ENCODE peak calls at places on chromosomes 13 and 19, in seven cellular contexts. One of them, this sample, is unnamed.

GRCh38 chr19:33297401-33298145 is 4.8 kb downstream of the CEBPA start:
- DNase-seq in thoracic aorta: no peak
- DNase-seq in heart left ventricle: no peak
- DNase-seq in psoas muscle: no peak
- DNase-seq in B cell: no peak
- DNase-seq in brain microvascular endothelial cell: no peak
- DNase-seq in heart right ventricle: no peak
- DNase-seq in this sample: no peak

GRCh38 chr13:109673477-109673876 is 112.9 kb downstream of the IRS2 start:
- DNase-seq in B cell: no peak
- DNase-seq in heart right ventricle: no peak
- DNase-seq in thoracic aorta: no peak
- DNase-seq in heart left ventricle: no peak
- DNase-seq in psoas muscle: no peak
- DNase-seq in brain microvascular endothelial cell: peak; percentile 6
- DNase-seq in this sample: no peak

GRCh38 chr13:74883834-74884233 is 598.1 kb downstream of the TBC1D4 start:
- DNase-seq in brain microvascular endothelial cell: no peak
- DNase-seq in psoas muscle: no peak
- DNase-seq in heart right ventricle: no peak
- DNase-seq in thoracic aorta: no peak
- DNase-seq in heart left ventricle: no peak
- DNase-seq in B cell: no peak
- DNase-seq in this sample: no peak

GRCh38 chr19:15640294-15640903 is at the start of gene CYP4F3:
- DNase-seq in B cell: no peak
- DNase-seq in heart left ventricle: peak; percentile 77
- DNase-seq in brain microvascular endothelial cell: no peak
- DNase-seq in psoas muscle: peak; percentile 51
- DNase-seq in heart right ventricle: peak; percentile 63
- DNase-seq in thoracic aorta: no peak
- DNase-seq in this sample: no peak

GRCh38 chr19:55647732-55648656 is at the start of gene CCDC106:
- DNase-seq in B cell: peak; percentile 81
- DNase-seq in psoas muscle: peak; percentile 78
- DNase-seq in thoracic aorta: no peak
- DNase-seq in brain microvascular endothelial cell: peak; percentile 60
- DNase-seq in heart right ventricle: peak; percentile 71
- DNase-seq in heart left ventricle: peak; percentile 86
- DNase-seq in this sample: peak; percentile 81

GRCh38 chr19:32464279-32464678 is 58.7 kb downstream of the DPY19L3 start:
- DNase-seq in psoas muscle: no peak
- DNase-seq in B cell: no peak
- DNase-seq in thoracic aorta: no peak
- DNase-seq in heart right ventricle: no peak
- DNase-seq in heart left ventricle: no peak
- DNase-seq in brain microvascular endothelial cell: no peak
- DNase-seq in this sample: no peak

GRCh38 chr13:112587359-112587766 is 590 bp downstream of the TUBGCP3 start:
- DNase-seq in thoracic aorta: peak; percentile 60
- DNase-seq in B cell: peak; percentile 54
- DNase-seq in psoas muscle: peak; percentile 91
- DNase-seq in brain microvascular endothelial cell: peak; percentile 74
- DNase-seq in heart right ventricle: peak; percentile 83
- DNase-seq in heart left ventricle: peak; percentile 92
- DNase-seq in this sample: peak; percentile 85

GRCh38 chr19:31154021-31154420 is 195.2 kb downstream of the TSHZ3 start:
- DNase-seq in B cell: no peak
- DNase-seq in psoas muscle: no peak
- DNase-seq in thoracic aorta: no peak
- DNase-seq in heart left ventricle: no peak
- DNase-seq in brain microvascular endothelial cell: peak; percentile 41
- DNase-seq in heart right ventricle: no peak
- DNase-seq in this sample: no peak

GRCh38 chr13:112859817-112860190 is 109.2 kb upstream of the MCF2L start:
- DNase-seq in thoracic aorta: no peak
- DNase-seq in heart right ventricle: no peak
- DNase-seq in heart left ventricle: no peak
- DNase-seq in psoas muscle: no peak
- DNase-seq in brain microvascular endothelial cell: peak; percentile 75
- DNase-seq in B cell: peak; percentile 23
- DNase-seq in this sample: peak; percentile 16

GRCh38 chr13:39269411-39269810 is 231.2 kb downstream of the NHLRC3 start:
- DNase-seq in B cell: no peak
- DNase-seq in psoas muscle: no peak
- DNase-seq in brain microvascular endothelial cell: no peak
- DNase-seq in heart right ventricle: no peak
- DNase-seq in heart left ventricle: no peak
- DNase-seq in thoracic aorta: no peak
- DNase-seq in this sample: no peak

GRCh38 chr13:30340367-30341184 is 33.2 kb upstream of the KATNAL1 start:
- DNase-seq in thoracic aorta: peak; percentile 38
- DNase-seq in brain microvascular endothelial cell: peak; percentile 74
- DNase-seq in B cell: no peak
- DNase-seq in heart right ventricle: peak; percentile 61
- DNase-seq in psoas muscle: peak; percentile 78
- DNase-seq in heart left ventricle: peak; percentile 77
- DNase-seq in this sample: no peak

GRCh38 chr13:52003551-52003950 is 7.7 kb downstream of the ATP7B start:
- DNase-seq in heart right ventricle: no peak
- DNase-seq in psoas muscle: no peak
- DNase-seq in B cell: no peak
- DNase-seq in thoracic aorta: no peak
- DNase-seq in heart left ventricle: no peak
- DNase-seq in brain microvascular endothelial cell: no peak
- DNase-seq in this sample: no peak

GRCh38 chr19:8515317-8515716 is 1.4 kb upstream of the ZNF414 start:
- DNase-seq in heart left ventricle: no peak
- DNase-seq in thoracic aorta: no peak
- DNase-seq in brain microvascular endothelial cell: no peak
- DNase-seq in psoas muscle: no peak
- DNase-seq in B cell: no peak
- DNase-seq in heart right ventricle: no peak
- DNase-seq in this sample: no peak

GRCh38 chr13:44649118-44649455 is 73.0 kb upstream of the TSC22D1 start:
- DNase-seq in heart right ventricle: no peak
- DNase-seq in B cell: no peak
- DNase-seq in psoas muscle: no peak
- DNase-seq in brain microvascular endothelial cell: no peak
- DNase-seq in thoracic aorta: no peak
- DNase-seq in heart left ventricle: no peak
- DNase-seq in this sample: no peak

GRCh38 chr13:41520016-41520698 is 62.8 kb downstream of the RGCC start:
- DNase-seq in psoas muscle: no peak
- DNase-seq in heart left ventricle: no peak
- DNase-seq in thoracic aorta: no peak
- DNase-seq in B cell: no peak
- DNase-seq in heart right ventricle: no peak
- DNase-seq in brain microvascular endothelial cell: no peak
- DNase-seq in this sample: no peak

GRCh38 chr13:87661471-87661870 is 9.7 kb upstream of the SLITRK5 start:
- DNase-seq in thoracic aorta: no peak
- DNase-seq in heart left ventricle: no peak
- DNase-seq in heart right ventricle: no peak
- DNase-seq in psoas muscle: no peak
- DNase-seq in B cell: no peak
- DNase-seq in brain microvascular endothelial cell: no peak
- DNase-seq in this sample: no peak

GRCh38 chr13:40672310-40673060 is 6.0 kb upstream of the FOXO1 start:
- DNase-seq in thoracic aorta: no peak
- DNase-seq in psoas muscle: no peak
- DNase-seq in heart right ventricle: no peak
- DNase-seq in B cell: no peak
- DNase-seq in brain microvascular endothelial cell: peak; percentile 73
- DNase-seq in heart left ventricle: no peak
- DNase-seq in this sample: no peak

GRCh38 chr19:21850636-21851255 is 14.8 kb upstream of the ZNF43 start:
- DNase-seq in brain microvascular endothelial cell: no peak
- DNase-seq in psoas muscle: no peak
- DNase-seq in heart left ventricle: no peak
- DNase-seq in thoracic aorta: no peak
- DNase-seq in B cell: peak; percentile 9
- DNase-seq in heart right ventricle: no peak
- DNase-seq in this sample: no peak

GRCh38 chr13:74975122-74975521 is 506.8 kb downstream of the TBC1D4 start:
- DNase-seq in heart right ventricle: no peak
- DNase-seq in brain microvascular endothelial cell: no peak
- DNase-seq in psoas muscle: no peak
- DNase-seq in heart left ventricle: no peak
- DNase-seq in thoracic aorta: no peak
- DNase-seq in B cell: no peak
- DNase-seq in this sample: no peak

GRCh38 chr13:76871332-76871945 is 14.8 kb downstream of the KCTD12 start:
- DNase-seq in psoas muscle: no peak
- DNase-seq in heart left ventricle: no peak
- DNase-seq in brain microvascular endothelial cell: no peak
- DNase-seq in thoracic aorta: no peak
- DNase-seq in B cell: no peak
- DNase-seq in heart right ventricle: no peak
- DNase-seq in this sample: no peak

GRCh38 chr13:59834801-59835200 is 328.9 kb downstream of the DIAPH3 start:
- DNase-seq in B cell: no peak
- DNase-seq in psoas muscle: no peak
- DNase-seq in brain microvascular endothelial cell: peak; percentile 11
- DNase-seq in heart right ventricle: no peak
- DNase-seq in thoracic aorta: no peak
- DNase-seq in heart left ventricle: no peak
- DNase-seq in this sample: no peak

DNA sequence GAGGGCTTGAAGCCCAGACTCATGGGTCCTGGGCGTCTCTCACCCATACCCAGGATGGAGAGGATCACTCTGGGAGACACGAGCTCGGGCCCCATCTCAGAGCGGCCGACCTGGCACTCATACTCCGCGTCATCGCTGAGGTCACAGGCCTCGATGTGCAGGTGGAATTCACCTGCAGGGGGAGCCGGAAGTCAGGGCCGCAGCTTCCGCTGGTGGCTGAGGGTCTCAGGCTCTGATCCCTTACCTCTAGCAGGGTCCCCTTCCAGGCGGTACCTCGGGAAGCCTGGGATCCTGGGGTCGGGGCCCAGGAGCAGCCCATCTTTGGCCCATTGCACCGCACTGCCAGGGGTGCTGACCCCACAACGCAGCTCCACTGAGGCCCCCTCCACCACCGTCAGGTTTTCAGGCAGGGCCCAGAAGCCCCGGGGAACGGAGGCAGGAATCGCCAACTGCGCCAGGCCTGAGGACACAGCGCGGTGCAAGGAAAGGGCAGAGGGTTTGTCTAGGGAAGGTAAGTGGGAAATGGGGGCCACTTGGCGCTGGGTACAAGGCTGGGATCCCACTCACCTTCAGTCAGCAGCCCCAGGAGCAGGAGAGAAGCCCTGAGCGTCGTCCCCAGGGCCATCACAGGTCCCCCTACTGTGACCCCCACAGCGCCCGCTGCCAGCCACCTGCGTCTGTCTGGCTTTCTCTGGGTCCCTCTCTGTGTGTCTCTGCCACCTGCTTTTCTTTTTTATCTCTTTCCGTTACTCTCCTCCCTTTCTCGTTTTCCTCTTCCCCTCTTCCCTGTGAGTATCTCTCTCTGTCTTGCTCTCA is 883 bp downstream of the NPHS1 start:
- DNase-seq in heart left ventricle: no peak
- DNase-seq in brain microvascular endothelial cell: no peak
- DNase-seq in thoracic aorta: no peak
- DNase-seq in heart right ventricle: no peak
- DNase-seq in B cell: no peak
- DNase-seq in psoas muscle: no peak
- DNase-seq in this sample: peak; percentile 61
- TF ChIP-seq CTCF in heart left ventricle: no peak
- TF ChIP-seq CTCF in brain microvascular endothelial cell: no peak
- TF ChIP-seq CTCF in thoracic aorta: no peak
- TF ChIP-seq CTCF in heart right ventricle: no peak
- TF ChIP-seq CTCF in B cell: no peak
- TF ChIP-seq CTCF in psoas muscle: no peak
- TF ChIP-seq CTCF in this sample: peak; percentile 25

GRCh38 chr19:1089891-1090290 is 5.3 kb downstream of the POLR2E start:
- DNase-seq in B cell: no peak
- DNase-seq in heart right ventricle: no peak
- DNase-seq in heart left ventricle: peak; percentile 26
- DNase-seq in brain microvascular endothelial cell: no peak
- DNase-seq in psoas muscle: no peak
- DNase-seq in thoracic aorta: no peak
- DNase-seq in this sample: no peak
- TF ChIP-seq CTCF in B cell: no peak
- TF ChIP-seq CTCF in heart right ventricle: no peak
- TF ChIP-seq CTCF in heart left ventricle: no peak
- TF ChIP-seq CTCF in brain microvascular endothelial cell: no peak
- TF ChIP-seq CTCF in psoas muscle: no peak
- TF ChIP-seq CTCF in thoracic aorta: no peak
- TF ChIP-seq CTCF in this sample: no peak

DNA sequence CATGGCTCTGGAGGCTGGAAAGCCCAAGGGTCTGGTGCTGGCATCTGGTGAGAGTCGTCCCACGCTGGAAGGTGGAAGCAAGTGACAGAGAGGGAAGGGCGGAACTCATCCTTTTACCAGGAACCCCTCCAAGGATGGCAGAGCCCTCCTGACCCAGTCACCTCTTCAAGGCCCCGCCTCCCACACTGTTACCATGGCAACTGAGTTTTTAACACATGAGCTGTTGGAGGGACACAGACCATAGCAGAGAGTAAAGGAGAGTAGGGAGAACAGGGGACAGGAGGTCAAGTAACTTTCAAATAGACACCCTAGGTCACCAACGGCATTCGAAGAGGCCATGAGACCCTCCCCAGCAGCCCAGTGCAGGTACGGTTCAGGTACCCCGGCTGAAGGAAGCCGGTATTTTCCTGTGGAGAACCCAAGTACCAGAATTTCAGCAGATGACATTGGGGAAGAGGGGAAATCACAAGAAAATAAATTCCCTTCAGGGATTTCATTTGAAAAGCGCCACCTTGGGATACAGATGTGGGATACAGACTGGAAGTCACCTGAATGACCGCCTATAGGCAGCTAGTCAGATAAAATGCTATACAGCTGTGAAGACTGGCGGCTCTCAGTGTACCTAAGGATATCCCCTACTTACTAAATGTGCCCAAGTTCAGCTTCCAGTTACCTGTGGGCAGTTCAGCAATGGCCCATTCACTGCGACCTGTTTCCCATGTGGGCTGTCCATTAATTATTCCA is 8.0 kb downstream of the IL17D start:
- DNase-seq in psoas muscle: no peak
- DNase-seq in heart left ventricle: no peak
- DNase-seq in B cell: no peak
- DNase-seq in brain microvascular endothelial cell: no peak
- DNase-seq in heart right ventricle: no peak
- DNase-seq in thoracic aorta: no peak
- DNase-seq in this sample: no peak
- TF ChIP-seq CTCF in psoas muscle: no peak
- TF ChIP-seq CTCF in heart left ventricle: no peak
- TF ChIP-seq CTCF in B cell: no peak
- TF ChIP-seq CTCF in brain microvascular endothelial cell: peak; percentile 37
- TF ChIP-seq CTCF in heart right ventricle: no peak
- TF ChIP-seq CTCF in thoracic aorta: no peak
- TF ChIP-seq CTCF in this sample: no peak

DNA sequence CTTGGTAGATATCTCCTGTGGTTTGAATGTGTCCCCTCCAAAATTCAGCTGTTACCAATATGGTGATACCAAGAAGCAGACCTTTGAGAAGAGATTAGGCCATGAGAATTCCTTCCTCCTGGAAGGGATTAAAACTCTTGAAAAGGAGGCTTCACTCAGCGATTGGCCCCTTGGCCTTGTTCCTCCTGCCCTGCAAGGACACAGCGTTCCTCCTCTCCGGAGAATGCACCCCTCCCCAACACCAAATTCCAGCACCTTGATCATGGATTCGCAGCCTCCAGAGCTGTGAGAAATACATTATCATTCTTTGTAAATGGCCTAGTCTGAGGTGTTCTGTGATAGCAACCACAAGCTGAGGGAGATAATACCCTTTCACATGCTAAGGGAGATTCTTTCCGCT is 34.5 kb upstream of the ARHGEF7 start:
- DNase-seq in brain microvascular endothelial cell: no peak
- DNase-seq in psoas muscle: no peak
- DNase-seq in heart left ventricle: no peak
- DNase-seq in heart right ventricle: no peak
- DNase-seq in B cell: no peak
- DNase-seq in thoracic aorta: no peak
- DNase-seq in this sample: no peak
- TF ChIP-seq CTCF in brain microvascular endothelial cell: no peak
- TF ChIP-seq CTCF in psoas muscle: no peak
- TF ChIP-seq CTCF in heart left ventricle: no peak
- TF ChIP-seq CTCF in heart right ventricle: no peak
- TF ChIP-seq CTCF in B cell: no peak
- TF ChIP-seq CTCF in thoracic aorta: no peak
- TF ChIP-seq CTCF in this sample: no peak